ENCODE peak calls at places on chromosomes 16 and 17, in nine cellular contexts. U, Q, L, Y, P, H, W, D and R are unnamed samples.

GRCh38 chr17:44348234-44348987 is 3.3 kb downstream of the GRN start:
- DNase-seq in P (no peak), D (no peak), U (no peak), H (peak; percentile 65), L (no peak), W (peak; percentile 60), Y (peak; percentile 72), Q (peak; percentile 51), R (no peak)

GRCh38 chr17:31394544-31394943 is 3.1 kb downstream of the RAB11FIP4 start:
- DNase-seq in L (peak; percentile 73), W (peak; percentile 28), D (peak; percentile 25), H (no peak), U (peak; percentile 53), P (peak; percentile 46), Q (no peak), Y (no peak), R (no peak)

GRCh38 chr16:48054881-48055601 is 100.8 kb downstream of the ABCC12 start:
- DNase-seq in P (peak; percentile 4), U (peak; percentile 22), H (peak; percentile 37), D (peak; percentile 56), Q (peak; percentile 16), L (peak; percentile 60), Y (peak; percentile 7), W (peak; percentile 53), R (no peak)

GRCh38 chr16:71627631-71628236 is 1.8 kb downstream of the MARVELD3 start:
- DNase-seq in Q (no peak), H (no peak), L (no peak), Y (no peak), D (no peak), P (no peak), W (no peak), U (no peak), R (no peak)

GRCh38 chr17:79997004-79997673 is 38.5 kb downstream of the TBC1D16 start:
- DNase-seq in L (no peak), P (peak; percentile 54), W (no peak), U (no peak), Q (no peak), H (no peak), D (no peak), Y (peak; percentile 75), R (peak; percentile 64)

GRCh38 chr17:71966055-71966454 is 154.8 kb upstream of the SOX9 start:
- DNase-seq in P (no peak), W (no peak), H (no peak), D (no peak), Y (no peak), Q (no peak), L (no peak), U (no peak), R (no peak)

GRCh38 chr17:61117983-61118382 is 281.7 kb upstream of the TBX2 start:
- DNase-seq in Y (no peak), W (no peak), D (no peak), H (no peak), P (no peak), Q (no peak), L (no peak), U (no peak), R (no peak)

GRCh38 chr17:81508639-81509047 is 4.0 kb downstream of the ACTG1 start:
- DNase-seq in H (no peak), P (no peak), D (no peak), W (peak; percentile 40), U (no peak), L (peak; percentile 40), Q (no peak), Y (no peak), R (no peak)

GRCh38 chr17:50290074-50290702 is 15.9 kb downstream of the TMEM92 start:
- DNase-seq in D (peak; percentile 26), Q (peak; percentile 89), U (peak; percentile 48), H (peak; percentile 89), P (no peak), L (peak; percentile 97), Y (no peak), W (peak; percentile 96), R (no peak)

GRCh38 chr16:23367988-23368387 is 65.9 kb downstream of the SCNN1B start:
- DNase-seq in Q (no peak), Y (no peak), U (no peak), D (no peak), L (no peak), P (no peak), H (no peak), W (no peak), R (no peak)

GRCh38 chr16:75462804-75463203 is 1.7 kb downstream of the TMEM170A start:
- DNase-seq in W (no peak), Y (no peak), L (no peak), P (no peak), U (no peak), H (no peak), D (no peak), Q (no peak), R (no peak)

GRCh38 chr16:17828012-17828411 is 357.3 kb upstream of the XYLT1 start:
- DNase-seq in L (peak; percentile 82), H (no peak), Y (no peak), D (no peak), U (no peak), Q (no peak), W (no peak), P (no peak), R (no peak)